ENCODE peak calls at places on chromosome 17, in five cellular contexts. Q is CD4-positive, CD25-positive, alpha-beta regulatory T cell; X is cardiac muscle cell; R is heart right ventricle; N is HepG2. V is an unnamed sample.

GRCh38 chr17:28291780-28292330 is 27.1 kb upstream of the TMEM97 start:
- DNase-seq in Q (no peak), X (no peak), R (no peak), N (no peak), V (no peak)

GRCh38 chr17:49787932-49788442 is 494 bp upstream of the KAT7 start:
- DNase-seq in Q (no peak), X (no peak), R (no peak), N (no peak), V (no peak)

GRCh38 chr17:33291248-33292183 is 1.6 kb downstream of the ASIC2 start:
- DNase-seq in Q (peak; percentile 17), X (peak; percentile 24), R (no peak), N (no peak), V (peak; percentile 52)

GRCh38 chr17:29615048-29615385 is 7.7 kb downstream of the CORO6 start:
- DNase-seq in Q (peak; percentile 90), X (no peak), R (no peak), N (no peak), V (peak; percentile 47)

GRCh38 chr17:39227364-39227919 is 1.7 kb upstream of the STAC2 start:
- DNase-seq in Q (no peak), X (no peak), R (no peak), N (no peak), V (no peak)

GRCh38 chr17:79174905-79175856 is 100.6 kb downstream of the ENGASE start:
- DNase-seq in Q (no peak), X (no peak), R (no peak), N (no peak), V (no peak)

GRCh38 chr17:37506678-37507077 is 17.0 kb downstream of the DUSP14 start:
- DNase-seq in Q (peak; percentile 54), X (peak; percentile 40), R (no peak), N (peak; percentile 55), V (no peak)

GRCh38 chr17:27760069-27760885 is 40.1 kb downstream of the NOS2 start:
- DNase-seq in Q (peak; percentile 50), X (peak; percentile 48), R (peak; percentile 58), N (peak; percentile 32), V (peak; percentile 53)

GRCh38 chr17:38628441-38628840 is 22.7 kb upstream of the SRCIN1 start:
- DNase-seq in Q (no peak), X (peak; percentile 16), R (no peak), N (peak; percentile 89), V (no peak)

GRCh38 chr17:1111599-1112443 is 68.0 kb downstream of the ABR start:
- DNase-seq in Q (no peak), X (peak; percentile 63), R (peak; percentile 56), N (no peak), V (no peak)

GRCh38 chr17:59859444-59860025 is 33.2 kb downstream of the TUBD1 start:
- DNase-seq in Q (peak; percentile 80), X (peak; percentile 80), R (no peak), N (peak; percentile 71), V (peak; percentile 57)

GRCh38 chr17:80382446-80382845 is 32.5 kb upstream of the ENDOV start:
- DNase-seq in Q (no peak), X (no peak), R (no peak), N (no peak), V (no peak)

DNA sequence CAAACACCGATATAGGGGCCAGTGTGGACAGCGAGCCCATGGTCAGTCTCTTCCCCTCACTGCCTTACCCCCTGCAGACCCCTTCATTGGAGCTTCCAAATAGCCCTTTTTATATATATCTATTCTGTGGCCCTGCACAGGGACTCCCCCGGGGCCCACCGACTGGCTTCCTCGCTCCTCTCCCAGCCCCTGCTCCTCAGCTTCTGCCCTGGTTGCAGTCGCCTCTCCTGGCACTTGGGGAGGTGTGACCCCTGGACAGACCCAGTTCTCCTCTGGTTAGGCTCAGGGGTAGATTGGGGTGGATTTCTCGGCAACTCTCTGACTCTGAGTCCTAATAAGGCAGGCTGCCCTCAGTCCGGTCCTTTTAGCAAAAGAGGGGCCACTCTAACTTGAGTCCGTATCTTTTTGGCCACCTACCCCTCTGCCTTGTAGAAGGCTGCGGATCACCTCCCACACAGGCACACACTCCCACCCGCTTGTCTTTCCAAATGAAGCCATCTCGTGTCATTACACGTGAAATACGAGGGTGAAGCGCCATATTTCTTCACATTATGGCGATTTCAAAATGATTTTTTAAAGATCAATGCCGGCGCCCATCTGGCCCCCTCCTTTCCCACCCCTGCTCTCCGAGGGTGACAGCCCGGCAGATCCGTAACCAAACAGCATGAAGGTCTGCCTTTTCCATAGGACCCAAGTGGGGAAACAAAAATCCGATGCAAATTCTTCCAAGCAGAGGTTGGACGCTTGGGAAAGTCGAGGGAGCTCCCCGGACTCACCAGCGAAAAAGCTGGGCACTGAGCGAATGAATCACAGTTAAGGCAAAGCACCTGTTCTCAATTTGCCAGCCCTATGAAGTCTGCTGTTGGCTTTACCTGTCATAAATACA is 1.7 kb upstream of the HOXB9 start:
- DNase-seq in Q (no peak), X (no peak), R (no peak), N (no peak), V (no peak)
- H3K4me3 ChIP-seq in Q (no peak overlapping the region), X (no peak overlapping the region), R (no peak overlapping the region), N (no peak overlapping the region), V (no peak overlapping the region)

GRCh38 chr17:48733632-48734327 is 5.2 kb upstream of the HOXB13 start:
- DNase-seq in Q (no peak), X (no peak), R (no peak), N (no peak), V (no peak)
- H3K27ac ChIP-seq in Q (no peak overlapping the region), X (no peak overlapping the region), R (no peak overlapping the region), N (no peak overlapping the region), V (no peak overlapping the region)

DNA sequence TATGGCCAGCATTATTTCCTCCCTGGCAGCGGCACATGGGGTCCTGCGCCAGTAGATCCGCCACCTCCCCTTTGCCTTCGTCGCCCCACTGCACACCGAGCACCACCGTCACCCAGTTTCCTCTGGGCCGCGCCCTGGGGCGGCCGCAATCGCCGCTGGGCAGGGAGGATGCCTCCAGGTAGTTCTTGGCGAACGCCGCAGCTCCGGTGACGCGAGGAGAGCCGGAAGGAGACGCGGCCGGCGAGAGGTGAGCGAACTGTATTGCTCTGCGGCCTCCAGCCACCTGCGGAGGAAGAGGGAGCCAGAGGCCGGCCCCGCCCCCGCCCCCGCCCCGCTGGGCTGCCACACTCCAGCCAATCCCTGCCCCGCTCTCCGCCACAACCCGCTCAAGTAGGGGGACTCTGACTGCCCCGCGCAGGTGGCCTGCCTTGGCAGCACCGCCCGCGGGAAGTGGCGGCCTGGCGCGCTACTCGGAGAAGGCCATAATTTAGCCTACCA is 11.8 kb upstream of the SLFN13 start:
- DNase-seq in Q (peak; percentile 78), X (no peak), R (peak; percentile 13), N (no peak), V (peak; percentile 77)
- H3K4me3 ChIP-seq in Q (peak overlapping the region; percentile 57), X (peak overlapping the region; percentile 10), R (peak overlapping the region; percentile 48), N (no peak overlapping the region), V (peak overlapping the region; percentile 38)

GRCh38 chr17:82804442-82805191 is 35.2 kb downstream of the ZNF750 start:
- DNase-seq in Q (no peak), X (peak; percentile 79), R (peak; percentile 76), N (no peak), V (no peak)
- H3K27ac ChIP-seq in Q (no peak overlapping the region), X (no peak overlapping the region), R (peak overlapping the region; percentile 77), N (no peak overlapping the region), V (no peak overlapping the region)

GRCh38 chr17:56424543-56425044 is 168.9 kb upstream of the NOG start:
- DNase-seq in Q (no peak), X (no peak), R (no peak), N (no peak), V (no peak)

GRCh38 chr17:56431736-56432135 is 161.8 kb upstream of the NOG start:
- DNase-seq in Q (no peak), X (no peak), R (no peak), N (no peak), V (no peak)

GRCh38 chr17:56425483-56425882 is 168.0 kb upstream of the NOG start:
- DNase-seq in Q (no peak), X (no peak), R (no peak), N (no peak), V (no peak)

GRCh38 chr17:56424005-56424404 is 169.5 kb upstream of the NOG start:
- DNase-seq in Q (no peak), X (no peak), R (no peak), N (no peak), V (no peak)

GRCh38 chr17:56426901-56427300 is 166.6 kb upstream of the NOG start:
- DNase-seq in Q (no peak), X (no peak), R (no peak), N (no peak), V (no peak)
- H3K4me3 ChIP-seq in Q (no peak overlapping the region), X (no peak overlapping the region), R (no peak overlapping the region), N (no peak overlapping the region), V (no peak overlapping the region)

DNA sequence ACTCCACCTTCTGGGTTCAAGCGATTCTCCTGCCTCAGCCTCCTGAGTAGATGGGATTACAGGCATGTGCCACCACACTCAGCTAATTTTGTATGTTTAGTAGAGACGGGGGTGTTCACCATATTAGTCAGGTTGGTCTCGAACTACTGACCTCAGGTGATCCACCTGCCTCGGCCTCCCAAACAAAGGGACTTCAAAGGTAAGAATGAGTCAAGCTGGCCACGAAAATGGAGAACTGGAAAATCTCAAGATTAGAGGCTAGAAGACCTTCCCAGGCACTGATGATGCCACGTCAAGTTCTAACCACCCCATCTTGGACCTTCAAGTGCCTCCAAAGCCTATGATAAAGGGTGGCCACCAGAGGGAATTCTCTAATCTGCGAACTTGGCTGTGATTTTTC is 1.3 kb upstream of the CCL15 start:
- DNase-seq in Q (no peak), X (no peak), R (no peak), N (no peak), V (no peak)
- H3K27ac ChIP-seq in Q (no peak overlapping the region), X (no peak overlapping the region), R (no peak overlapping the region), N (peak overlapping the region; percentile 88), V (no peak overlapping the region)